ENCODE peak calls at places on chromosome X, in four cellular contexts. One of them, this sample, is unnamed.

GRCh38 chrX:13688384-13688771 is 550 bp upstream of the RAB9A start:
- DNase-seq in NB4: peak; percentile 28
- DNase-seq in fibroblast of lung: no peak
- DNase-seq in stomach: no peak
- DNase-seq in this sample: peak; percentile 12

GRCh38 chrX:16239211-16239610 is 71.9 kb downstream of the MAGEB17 start:
- DNase-seq in stomach: no peak
- DNase-seq in NB4: no peak
- DNase-seq in fibroblast of lung: peak; percentile 94
- DNase-seq in this sample: peak; percentile 28

GRCh38 chrX:132461886-132462285 is 27.0 kb downstream of the MBNL3 start:
- DNase-seq in fibroblast of lung: no peak
- DNase-seq in NB4: no peak
- DNase-seq in stomach: no peak
- DNase-seq in this sample: no peak

GRCh38 chrX:23008431-23009099 is 8.8 kb downstream of the DDX53 start:
- DNase-seq in NB4: peak; percentile 39
- DNase-seq in fibroblast of lung: peak; percentile 49
- DNase-seq in stomach: no peak
- DNase-seq in this sample: no peak

GRCh38 chrX:46831620-46832327 is 5.1 kb upstream of the RP2 start:
- DNase-seq in stomach: no peak
- DNase-seq in fibroblast of lung: peak; percentile 59
- DNase-seq in NB4: no peak
- DNase-seq in this sample: no peak

GRCh38 chrX:38009641-38010040 is 3.3 kb downstream of the SYTL5 start:
- DNase-seq in stomach: no peak
- DNase-seq in NB4: no peak
- DNase-seq in fibroblast of lung: no peak
- DNase-seq in this sample: no peak

GRCh38 chrX:4655743-4656142 is 942.3 kb upstream of the PRKX start:
- DNase-seq in fibroblast of lung: no peak
- DNase-seq in NB4: no peak
- DNase-seq in stomach: no peak
- DNase-seq in this sample: no peak

GRCh38 chrX:31166416-31166815 is 94.6 kb upstream of the FTHL17 start:
- DNase-seq in stomach: no peak
- DNase-seq in NB4: no peak
- DNase-seq in fibroblast of lung: peak; percentile 3
- DNase-seq in this sample: no peak

GRCh38 chrX:141176586-141177451 is at the start of gene LDOC1:
- DNase-seq in NB4: no peak
- DNase-seq in fibroblast of lung: peak; percentile 74
- DNase-seq in stomach: peak; percentile 73
- DNase-seq in this sample: peak; percentile 66

GRCh38 chrX:71489540-71489939 is 43.4 kb upstream of the OGT start:
- DNase-seq in fibroblast of lung: peak; percentile 14
- DNase-seq in stomach: no peak
- DNase-seq in NB4: no peak
- DNase-seq in this sample: no peak

GRCh38 chrX:133697656-133698055 is 282.4 kb upstream of the GPC4 start:
- DNase-seq in fibroblast of lung: no peak
- DNase-seq in NB4: no peak
- DNase-seq in stomach: no peak
- DNase-seq in this sample: no peak

GRCh38 chrX:26922278-26922677 is 540.9 kb downstream of the PPP4R3C start:
- DNase-seq in fibroblast of lung: peak; percentile 41
- DNase-seq in NB4: no peak
- DNase-seq in stomach: no peak
- DNase-seq in this sample: no peak

GRCh38 chrX:49257846-49258748 is 6.4 kb downstream of the FOXP3 start:
- DNase-seq in stomach: no peak
- DNase-seq in NB4: no peak
- DNase-seq in fibroblast of lung: no peak
- DNase-seq in this sample: peak; percentile 56

GRCh38 chrX:148333989-148334388 is 166.4 kb upstream of the AFF2 start:
- DNase-seq in fibroblast of lung: no peak
- DNase-seq in NB4: no peak
- DNase-seq in stomach: no peak
- DNase-seq in this sample: no peak

GRCh38 chrX:154714925-154715324 is 36.0 kb downstream of the GAB3 start:
- DNase-seq in stomach: no peak
- DNase-seq in NB4: peak; percentile 71
- DNase-seq in fibroblast of lung: no peak
- DNase-seq in this sample: peak; percentile 52

GRCh38 chrX:13647709-13648212 is 5.2 kb upstream of the TCEANC start:
- DNase-seq in fibroblast of lung: peak; percentile 79
- DNase-seq in NB4: peak; percentile 89
- DNase-seq in stomach: peak; percentile 64
- DNase-seq in this sample: peak; percentile 91

GRCh38 chrX:72540318-72540717 is 32.3 kb downstream of the HDAC8 start:
- DNase-seq in stomach: no peak
- DNase-seq in fibroblast of lung: peak; percentile 28
- DNase-seq in NB4: peak; percentile 32
- DNase-seq in this sample: no peak

GRCh38 chrX:23952984-23953907 is 45.4 kb downstream of the CXorf58 start:
- DNase-seq in stomach: no peak
- DNase-seq in NB4: peak; percentile 77
- DNase-seq in fibroblast of lung: no peak
- DNase-seq in this sample: peak; percentile 59

GRCh38 chrX:67523002-67523711 is 20.7 kb upstream of the AR start:
- DNase-seq in fibroblast of lung: no peak
- DNase-seq in NB4: no peak
- DNase-seq in stomach: peak; percentile 28
- DNase-seq in this sample: no peak

GRCh38 chrX:107935664-107936433 is 46.3 kb downstream of the TEX13B start:
- DNase-seq in fibroblast of lung: peak; percentile 12
- DNase-seq in NB4: no peak
- DNase-seq in stomach: no peak
- DNase-seq in this sample: peak; percentile 1

GRCh38 chrX:63283331-63283730 is 67.8 kb downstream of the SPIN4 start:
- DNase-seq in stomach: no peak
- DNase-seq in NB4: no peak
- DNase-seq in fibroblast of lung: no peak
- DNase-seq in this sample: no peak

GRCh38 chrX:13376857-13377441 is 57.1 kb upstream of the ATXN3L start:
- DNase-seq in stomach: no peak
- DNase-seq in fibroblast of lung: peak; percentile 98
- DNase-seq in NB4: peak; percentile 60
- DNase-seq in this sample: peak; percentile 8

GRCh38 chrX:37785569-37785968 is 5.7 kb downstream of the CYBB start:
- DNase-seq in NB4: peak; percentile 87
- DNase-seq in fibroblast of lung: peak; percentile 12
- DNase-seq in stomach: no peak
- DNase-seq in this sample: no peak

GRCh38 chrX:115284877-115285276 is 4.6 kb upstream of the LUZP4 start:
- DNase-seq in fibroblast of lung: no peak
- DNase-seq in NB4: no peak
- DNase-seq in stomach: no peak
- DNase-seq in this sample: no peak
- TF ChIP-seq CTCF in fibroblast of lung: peak; percentile 19
- TF ChIP-seq CTCF in NB4: no peak
- TF ChIP-seq CTCF in stomach: no peak
- TF ChIP-seq CTCF in this sample: no peak

GRCh38 chrX:68945603-68946228 is 116.9 kb downstream of the EFNB1 start:
- DNase-seq in stomach: no peak
- DNase-seq in fibroblast of lung: peak; percentile 58
- DNase-seq in NB4: peak; percentile 11
- DNase-seq in this sample: peak; percentile 2
- TF ChIP-seq CTCF in stomach: no peak
- TF ChIP-seq CTCF in fibroblast of lung: peak; percentile 26
- TF ChIP-seq CTCF in NB4: no peak
- TF ChIP-seq CTCF in this sample: no peak

DNA sequence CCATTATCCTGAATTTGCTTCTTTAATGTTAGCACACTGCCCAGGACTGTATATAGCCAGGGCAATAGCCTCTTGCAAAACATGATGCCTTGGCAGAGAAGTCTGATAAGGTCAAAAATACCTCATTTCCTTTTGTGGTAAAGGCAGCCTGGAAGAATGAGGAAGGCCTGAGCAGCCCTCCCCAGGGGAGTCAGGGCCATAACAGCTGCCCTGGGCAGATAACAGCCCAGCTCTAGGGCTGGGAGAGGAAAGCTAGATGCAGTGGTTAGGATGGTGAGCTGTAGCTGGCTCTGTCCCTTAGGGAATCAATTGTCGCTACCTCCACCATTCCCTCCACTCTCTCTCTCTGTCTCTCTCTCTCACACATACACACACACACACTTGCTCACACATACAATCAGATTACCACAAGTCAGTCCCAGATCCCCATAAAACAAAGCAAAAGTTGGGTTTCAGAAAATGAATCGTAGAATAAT is 29.2 kb downstream of the EFHC2 start:
- DNase-seq in stomach: peak; percentile 29
- DNase-seq in NB4: peak; percentile 97
- DNase-seq in fibroblast of lung: peak; percentile 65
- DNase-seq in this sample: peak; percentile 8
- TF ChIP-seq CTCF in stomach: no peak
- TF ChIP-seq CTCF in NB4: no peak
- TF ChIP-seq CTCF in fibroblast of lung: no peak
- TF ChIP-seq CTCF in this sample: no peak

DNA sequence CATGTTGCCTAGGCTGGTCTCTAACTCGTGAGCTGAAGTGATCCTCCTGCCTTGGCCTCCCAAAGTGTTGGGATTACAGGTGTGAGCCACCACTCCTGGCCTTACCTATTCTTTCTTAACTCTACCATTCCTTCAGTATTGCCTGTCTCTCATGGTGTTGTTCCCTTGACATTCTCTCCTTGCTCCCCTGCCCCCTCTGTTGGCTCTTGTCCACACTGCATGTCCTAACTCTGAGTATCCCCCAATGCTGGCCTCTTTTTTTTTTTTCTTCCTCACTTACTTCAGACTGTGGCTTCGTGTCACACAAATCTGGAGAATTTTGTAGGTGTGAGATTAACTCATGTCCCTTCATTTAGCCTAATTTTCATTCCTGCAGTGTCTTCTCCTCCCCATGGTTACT is 22.9 kb upstream of the FRMPD4 start:
- DNase-seq in stomach: no peak
- DNase-seq in fibroblast of lung: no peak
- DNase-seq in NB4: peak; percentile 3
- DNase-seq in this sample: no peak
- TF ChIP-seq CTCF in stomach: no peak
- TF ChIP-seq CTCF in fibroblast of lung: no peak
- TF ChIP-seq CTCF in NB4: peak; percentile 17
- TF ChIP-seq CTCF in this sample: no peak

GRCh38 chrX:8869812-8870211 is 68.6 kb upstream of the FAM9A start:
- DNase-seq in fibroblast of lung: no peak
- DNase-seq in stomach: no peak
- DNase-seq in NB4: no peak
- DNase-seq in this sample: no peak

GRCh38 chrX:8867454-8867853 is 66.3 kb upstream of the FAM9A start:
- DNase-seq in NB4: no peak
- DNase-seq in fibroblast of lung: no peak
- DNase-seq in stomach: no peak
- DNase-seq in this sample: no peak

GRCh38 chrX:8870411-8870810 is 69.2 kb upstream of the FAM9A start:
- DNase-seq in stomach: no peak
- DNase-seq in NB4: no peak
- DNase-seq in fibroblast of lung: no peak
- DNase-seq in this sample: no peak

GRCh38 chrX:8868070-8868795 is 67.0 kb upstream of the FAM9A start:
- DNase-seq in NB4: no peak
- DNase-seq in stomach: no peak
- DNase-seq in fibroblast of lung: peak; percentile 82
- DNase-seq in this sample: no peak

GRCh38 chrX:8868906-8869305 is 67.7 kb upstream of the FAM9A start:
- DNase-seq in fibroblast of lung: peak; percentile 29
- DNase-seq in NB4: peak; percentile 4
- DNase-seq in stomach: no peak
- DNase-seq in this sample: no peak
- TF ChIP-seq CTCF in fibroblast of lung: peak; percentile 9
- TF ChIP-seq CTCF in NB4: no peak
- TF ChIP-seq CTCF in stomach: no peak
- TF ChIP-seq CTCF in this sample: no peak

GRCh38 chrX:10769165-10769564 is 148.8 kb upstream of the MID1 start:
- DNase-seq in stomach: no peak
- DNase-seq in NB4: peak; percentile 13
- DNase-seq in fibroblast of lung: peak; percentile 36
- DNase-seq in this sample: no peak
- TF ChIP-seq CTCF in stomach: no peak
- TF ChIP-seq CTCF in NB4: peak; percentile 30
- TF ChIP-seq CTCF in fibroblast of lung: peak; percentile 35
- TF ChIP-seq CTCF in this sample: no peak

GRCh38 chrX:125998432-125998831 is 167.7 kb downstream of the DCAF12L2 start:
- DNase-seq in stomach: no peak
- DNase-seq in fibroblast of lung: no peak
- DNase-seq in NB4: peak; percentile 18
- DNase-seq in this sample: no peak
- TF ChIP-seq CTCF in stomach: no peak
- TF ChIP-seq CTCF in fibroblast of lung: no peak
- TF ChIP-seq CTCF in NB4: peak; percentile 26
- TF ChIP-seq CTCF in this sample: no peak

GRCh38 chrX:112477653-112478052 is 202.1 kb downstream of the LHFPL1 start:
- DNase-seq in fibroblast of lung: no peak
- DNase-seq in NB4: no peak
- DNase-seq in stomach: no peak
- DNase-seq in this sample: no peak
- TF ChIP-seq CTCF in fibroblast of lung: no peak
- TF ChIP-seq CTCF in NB4: no peak
- TF ChIP-seq CTCF in stomach: no peak
- TF ChIP-seq CTCF in this sample: no peak

DNA sequence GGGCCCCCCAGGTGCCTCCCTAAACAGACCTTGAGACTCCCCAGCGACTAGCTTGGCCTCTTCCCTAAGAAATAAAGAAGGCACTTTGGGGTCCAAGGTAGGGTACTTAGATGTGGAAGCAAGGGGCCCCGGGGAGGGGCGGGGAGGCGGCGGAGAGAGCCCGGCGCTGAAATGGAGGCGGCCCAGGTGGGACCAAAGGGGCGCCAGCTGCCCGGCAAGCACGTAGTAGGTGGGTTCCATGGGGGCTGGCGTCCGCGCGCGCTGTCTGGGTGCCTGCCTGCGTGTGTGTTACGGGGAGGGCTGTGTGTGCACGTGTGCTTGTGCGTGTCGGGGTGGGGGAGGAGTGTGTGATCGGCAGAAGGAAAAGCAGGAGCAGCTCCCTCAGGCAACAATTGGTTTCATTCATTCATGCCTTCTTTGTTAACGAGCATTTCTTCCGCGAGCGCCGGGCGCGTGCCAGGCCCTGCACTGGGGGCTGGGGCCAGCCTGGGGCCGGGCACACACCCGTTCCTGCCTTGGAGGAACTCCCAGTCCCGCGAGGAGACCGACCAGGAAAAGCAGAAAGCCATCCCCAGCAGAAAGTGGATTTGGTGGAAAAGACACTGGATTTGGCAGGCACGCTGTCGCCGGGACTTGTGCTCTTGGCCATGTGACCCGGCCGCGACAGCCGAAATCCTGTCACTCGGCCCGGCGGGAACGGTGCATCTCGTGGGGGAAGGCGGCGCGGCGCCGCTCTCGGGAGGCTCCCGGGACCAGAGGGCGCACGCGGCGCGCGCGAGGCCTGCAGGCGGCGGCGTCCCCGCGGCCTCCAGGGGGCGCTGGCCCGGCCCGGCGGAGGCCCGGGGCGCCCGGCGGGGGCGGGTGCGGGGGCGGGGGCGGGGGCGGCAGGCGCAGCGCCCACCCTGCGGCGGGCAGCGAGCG is 3.3 kb upstream of the DUSP9 start:
- DNase-seq in stomach: no peak
- DNase-seq in fibroblast of lung: no peak
- DNase-seq in NB4: peak; percentile 24
- DNase-seq in this sample: no peak
- TF ChIP-seq CTCF in stomach: no peak
- TF ChIP-seq CTCF in fibroblast of lung: no peak
- TF ChIP-seq CTCF in NB4: no peak
- TF ChIP-seq CTCF in this sample: no peak